ENCODE peak calls at places on chromosomes 6 and 20, in nine cellular contexts. C is naive B cell; K is EL; X is AG08395; P is CD4-positive, CD25-positive, alpha-beta regulatory T cell; H is amygdala; B is amniotic epithelial cell; J is effector CD4-positive, alpha-beta T cell; F is endothelial cell. Q is an unnamed sample.

GRCh38 chr20:50048420-50049166 is 64.4 kb downstream of the UBE2V1 start:
- DNase-seq in C (peak), K (no peak), X (peak), P (no peak), H (no peak), B (no peak), J (no peak), F (no peak), Q (no peak)

GRCh38 chr6:134253681-134254080 is 64.2 kb downstream of the SGK1 start:
- DNase-seq in C (no peak), K (peak), X (peak), P (no peak), H (no peak), B (peak), J (no peak), F (no peak), Q (peak)

GRCh38 chr20:20666359-20666758 is 46.1 kb downstream of the RALGAPA2 start:
- DNase-seq in C (no peak), K (no peak), X (no peak), P (no peak), H (no peak), B (no peak), J (no peak), F (no peak), Q (no peak)

GRCh38 chr6:12160350-12160749 is 129.8 kb upstream of the EDN1 start:
- DNase-seq in C (no peak), K (peak), X (peak), P (no peak), H (no peak), B (peak), J (no peak), F (no peak), Q (no peak)

GRCh38 chr20:48627737-48628128 is 200.1 kb downstream of the PREX1 start:
- DNase-seq in C (no peak), K (no peak), X (no peak), P (no peak), H (no peak), B (no peak), J (no peak), F (no peak), Q (no peak)

GRCh38 chr6:169848946-169849345 is 97.5 kb downstream of the ERMARD start:
- DNase-seq in C (no peak), K (no peak), X (no peak), P (no peak), H (no peak), B (no peak), J (no peak), F (no peak), Q (no peak)

GRCh38 chr20:25319241-25320034 is 71.2 kb downstream of the ABHD12 start:
- DNase-seq in C (no peak), K (no peak), X (no peak), P (no peak), H (no peak), B (no peak), J (no peak), F (no peak), Q (no peak)

GRCh38 chr6:1594495-1595200 is 15.1 kb upstream of the FOXC1 start:
- DNase-seq in C (no peak), K (no peak), X (no peak), P (no peak), H (no peak), B (no peak), J (no peak), F (no peak), Q (no peak)

GRCh38 chr20:34615477-34615876 is 57.0 kb downstream of the MAP1LC3A start:
- DNase-seq in C (no peak), K (no peak), X (no peak), P (no peak), H (no peak), B (peak), J (no peak), F (no peak), Q (no peak)

GRCh38 chr6:20703049-20703448 is 168.8 kb downstream of the CDKAL1 start:
- DNase-seq in C (no peak), K (no peak), X (no peak), P (no peak), H (no peak), B (no peak), J (no peak), F (no peak), Q (no peak)

GRCh38 chr6:4446982-4447381 is 311.6 kb upstream of the ECI2 start:
- DNase-seq in C (peak), K (peak), X (peak), P (no peak), H (no peak), B (peak), J (no peak), F (no peak), Q (no peak)

GRCh38 chr6:387293-387694 is 4.3 kb upstream of the IRF4 start:
- DNase-seq in C (no peak), K (no peak), X (no peak), P (no peak), H (no peak), B (no peak), J (no peak), F (no peak), Q (no peak)

GRCh38 chr6:152356659-152357058 is 280.5 kb downstream of the SYNE1 start:
- DNase-seq in C (no peak), K (peak), X (peak), P (peak), H (no peak), B (peak), J (no peak), F (peak), Q (no peak)

GRCh38 chr20:2133318-2134183 is 31.9 kb downstream of the STK35 start:
- DNase-seq in C (no peak), K (peak), X (peak), P (no peak), H (no peak), B (peak), J (no peak), F (no peak), Q (no peak)

GRCh38 chr20:10784337-10785183 is 110.8 kb upstream of the JAG1 start:
- DNase-seq in C (no peak), K (no peak), X (no peak), P (no peak), H (no peak), B (no peak), J (no peak), F (no peak), Q (no peak)

GRCh38 chr6:15663057-15663638 is 320 bp upstream of the DTNBP1 start:
- DNase-seq in C (no peak), K (peak), X (peak), P (no peak), H (no peak), B (peak), J (no peak), F (no peak), Q (no peak)

GRCh38 chr20:3794701-3795420 is 1.2 kb upstream of the CDC25B start:
- DNase-seq in C (no peak), K (no peak), X (no peak), P (no peak), H (no peak), B (no peak), J (no peak), F (no peak), Q (no peak)

GRCh38 chr6:150998992-150999975 is 133.8 kb downstream of the MTHFD1L start:
- DNase-seq in C (no peak), K (no peak), X (peak), P (no peak), H (no peak), B (peak), J (no peak), F (no peak), Q (no peak)

GRCh38 chr6:4817551-4817950 is 41.3 kb downstream of the CDYL start:
- DNase-seq in C (no peak), K (peak), X (peak), P (no peak), H (no peak), B (no peak), J (no peak), F (no peak), Q (no peak)

GRCh38 chr6:109308018-109308492 is 74.2 kb downstream of the CD164 start:
- DNase-seq in C (no peak), K (peak), X (peak), P (no peak), H (no peak), B (peak), J (no peak), F (no peak), Q (no peak)

GRCh38 chr20:45685896-45686295 is 15.9 kb upstream of the WFDC11 start:
- DNase-seq in C (no peak), K (peak), X (peak), P (no peak), H (no peak), B (no peak), J (no peak), F (peak), Q (peak)

GRCh38 chr20:19992996-19993908 is 23.9 kb upstream of the NAA20 start:
- DNase-seq in C (no peak), K (peak), X (peak), P (no peak), H (no peak), B (peak), J (no peak), F (no peak), Q (peak)

GRCh38 chr6:104952911-104953409 is 3.9 kb upstream of the LIN28B start:
- DNase-seq in C (no peak), K (no peak), X (no peak), P (no peak), H (no peak), B (no peak), J (no peak), F (peak), Q (no peak)

GRCh38 chr6:56795852-56796532 is 153.3 kb upstream of the DST start:
- DNase-seq in C (no peak), K (peak), X (peak), P (no peak), H (no peak), B (peak), J (no peak), F (no peak), Q (no peak)

GRCh38 chr20:35049776-35050352 is 42.7 kb downstream of the TRPC4AP start:
- DNase-seq in C (no peak), K (peak), X (no peak), P (peak), H (no peak), B (peak), J (no peak), F (no peak), Q (no peak)

GRCh38 chr20:19546648-19547047 is 211.4 kb upstream of the RIN2 start:
- DNase-seq in C (no peak), K (no peak), X (no peak), P (no peak), H (no peak), B (no peak), J (no peak), F (no peak), Q (no peak)

GRCh38 chr20:5845686-5846651 is 95.8 kb downstream of the SHLD1 start:
- DNase-seq in C (no peak), K (no peak), X (peak), P (peak), H (no peak), B (peak), J (no peak), F (no peak), Q (peak)

GRCh38 chr20:4156411-4156810 is 141.1 kb upstream of the RNF24 start:
- DNase-seq in C (no peak), K (no peak), X (no peak), P (no peak), H (no peak), B (no peak), J (no peak), F (no peak), Q (no peak)

GRCh38 chr6:166277021-166277420 is 31.2 kb downstream of the PRR18 start:
- DNase-seq in C (no peak), K (no peak), X (peak), P (no peak), H (no peak), B (peak), J (no peak), F (no peak), Q (no peak)

GRCh38 chr6:128518531-128519131 is 1.8 kb downstream of the PTPRK start:
- DNase-seq in C (no peak), K (no peak), X (no peak), P (peak), H (no peak), B (no peak), J (no peak), F (no peak), Q (no peak)

GRCh38 chr6:128720891-128721290 is 162.0 kb upstream of the LAMA2 start:
- DNase-seq in C (no peak), K (no peak), X (no peak), P (no peak), H (no peak), B (no peak), J (no peak), F (no peak), Q (no peak)

Q was measured in retina.